ENCODE peak calls at places on chromosomes 2 and 18, in ten cellular contexts. One of them, this sample, is unnamed.

GRCh38 chr2:226398580-226398979 is 401.0 kb downstream of the IRS1 start:
- DNase-seq in dermis blood vessel endothelial cell: no peak
- DNase-seq in GM20000: no peak
- DNase-seq in NB4: no peak
- DNase-seq in substantia nigra: no peak
- DNase-seq in NCI-H748 treated with DMSO at 0.1 percent for 48 hours: no peak
- DNase-seq in iris pigment epithelial cell: peak
- DNase-seq in fibroblast of pulmonary artery: peak
- DNase-seq in fibroblast of mammary gland: peak
- DNase-seq in HS-5: no peak
- DNase-seq in this sample: peak

GRCh38 chr2:56183643-56184499 is at the start of gene CCDC85A:
- DNase-seq in HS-5: peak
- DNase-seq in GM20000: peak
- DNase-seq in dermis blood vessel endothelial cell: peak
- DNase-seq in fibroblast of pulmonary artery: peak
- DNase-seq in substantia nigra: peak
- DNase-seq in NCI-H748 treated with DMSO at 0.1 percent for 48 hours: peak
- DNase-seq in NB4: peak
- DNase-seq in fibroblast of mammary gland: peak
- DNase-seq in iris pigment epithelial cell: peak
- DNase-seq in this sample: peak

GRCh38 chr2:8413589-8414135 is 268.2 kb upstream of the ID2 start:
- DNase-seq in NCI-H748 treated with DMSO at 0.1 percent for 48 hours: no peak
- DNase-seq in dermis blood vessel endothelial cell: no peak
- DNase-seq in NB4: peak
- DNase-seq in HS-5: no peak
- DNase-seq in substantia nigra: no peak
- DNase-seq in fibroblast of pulmonary artery: peak
- DNase-seq in iris pigment epithelial cell: no peak
- DNase-seq in GM20000: no peak
- DNase-seq in fibroblast of mammary gland: no peak
- DNase-seq in this sample: peak

GRCh38 chr2:143717532-143718168 is 588.4 kb downstream of the ARHGAP15 start:
- DNase-seq in iris pigment epithelial cell: no peak
- DNase-seq in fibroblast of mammary gland: no peak
- DNase-seq in GM20000: no peak
- DNase-seq in dermis blood vessel endothelial cell: no peak
- DNase-seq in substantia nigra: no peak
- DNase-seq in NCI-H748 treated with DMSO at 0.1 percent for 48 hours: no peak
- DNase-seq in fibroblast of pulmonary artery: peak
- DNase-seq in HS-5: no peak
- DNase-seq in NB4: no peak
- DNase-seq in this sample: no peak

GRCh38 chr18:6917082-6917481 is 187.6 kb downstream of the ARHGAP28 start:
- DNase-seq in GM20000: no peak
- DNase-seq in iris pigment epithelial cell: no peak
- DNase-seq in NB4: no peak
- DNase-seq in HS-5: no peak
- DNase-seq in fibroblast of mammary gland: peak
- DNase-seq in dermis blood vessel endothelial cell: no peak
- DNase-seq in substantia nigra: no peak
- DNase-seq in NCI-H748 treated with DMSO at 0.1 percent for 48 hours: no peak
- DNase-seq in fibroblast of pulmonary artery: no peak
- DNase-seq in this sample: peak

GRCh38 chr2:10661846-10662245 is 27.9 kb downstream of the NOL10 start:
- DNase-seq in HS-5: no peak
- DNase-seq in NCI-H748 treated with DMSO at 0.1 percent for 48 hours: no peak
- DNase-seq in GM20000: no peak
- DNase-seq in dermis blood vessel endothelial cell: no peak
- DNase-seq in substantia nigra: no peak
- DNase-seq in fibroblast of mammary gland: no peak
- DNase-seq in iris pigment epithelial cell: no peak
- DNase-seq in NB4: no peak
- DNase-seq in fibroblast of pulmonary artery: peak
- DNase-seq in this sample: no peak

GRCh38 chr18:24443870-24444269 is 16.6 kb upstream of the HRH4 start:
- DNase-seq in fibroblast of mammary gland: no peak
- DNase-seq in NB4: peak
- DNase-seq in dermis blood vessel endothelial cell: no peak
- DNase-seq in NCI-H748 treated with DMSO at 0.1 percent for 48 hours: no peak
- DNase-seq in GM20000: no peak
- DNase-seq in fibroblast of pulmonary artery: no peak
- DNase-seq in substantia nigra: no peak
- DNase-seq in HS-5: no peak
- DNase-seq in iris pigment epithelial cell: no peak
- DNase-seq in this sample: no peak

GRCh38 chr2:182915369-182916326 is 49.2 kb upstream of the FRZB start:
- DNase-seq in GM20000: no peak
- DNase-seq in NB4: no peak
- DNase-seq in HS-5: peak
- DNase-seq in substantia nigra: no peak
- DNase-seq in fibroblast of mammary gland: peak
- DNase-seq in dermis blood vessel endothelial cell: peak
- DNase-seq in fibroblast of pulmonary artery: peak
- DNase-seq in iris pigment epithelial cell: peak
- DNase-seq in NCI-H748 treated with DMSO at 0.1 percent for 48 hours: no peak
- DNase-seq in this sample: peak

GRCh38 chr2:173159794-173160463 is 84.3 kb downstream of the MAP3K20 start:
- DNase-seq in iris pigment epithelial cell: peak
- DNase-seq in NCI-H748 treated with DMSO at 0.1 percent for 48 hours: no peak
- DNase-seq in NB4: peak
- DNase-seq in substantia nigra: no peak
- DNase-seq in fibroblast of pulmonary artery: peak
- DNase-seq in GM20000: no peak
- DNase-seq in HS-5: peak
- DNase-seq in dermis blood vessel endothelial cell: peak
- DNase-seq in fibroblast of mammary gland: peak
- DNase-seq in this sample: peak

GRCh38 chr2:167966937-167967913 is 280.2 kb downstream of the STK39 start:
- DNase-seq in NB4: no peak
- DNase-seq in HS-5: no peak
- DNase-seq in iris pigment epithelial cell: peak
- DNase-seq in substantia nigra: no peak
- DNase-seq in dermis blood vessel endothelial cell: no peak
- DNase-seq in GM20000: no peak
- DNase-seq in fibroblast of pulmonary artery: no peak
- DNase-seq in fibroblast of mammary gland: peak
- DNase-seq in NCI-H748 treated with DMSO at 0.1 percent for 48 hours: no peak
- DNase-seq in this sample: peak

GRCh38 chr18:52160652-52161051 is 179.3 kb upstream of the DCC start:
- DNase-seq in dermis blood vessel endothelial cell: no peak
- DNase-seq in NCI-H748 treated with DMSO at 0.1 percent for 48 hours: no peak
- DNase-seq in fibroblast of mammary gland: no peak
- DNase-seq in fibroblast of pulmonary artery: peak
- DNase-seq in substantia nigra: no peak
- DNase-seq in iris pigment epithelial cell: no peak
- DNase-seq in GM20000: no peak
- DNase-seq in NB4: no peak
- DNase-seq in HS-5: no peak
- DNase-seq in this sample: peak

GRCh38 chr18:46867471-46868170 is 49.7 kb downstream of the PIAS2 start:
- DNase-seq in fibroblast of mammary gland: no peak
- DNase-seq in NCI-H748 treated with DMSO at 0.1 percent for 48 hours: no peak
- DNase-seq in GM20000: no peak
- DNase-seq in iris pigment epithelial cell: no peak
- DNase-seq in substantia nigra: no peak
- DNase-seq in HS-5: no peak
- DNase-seq in dermis blood vessel endothelial cell: no peak
- DNase-seq in NB4: no peak
- DNase-seq in fibroblast of pulmonary artery: no peak
- DNase-seq in this sample: no peak

GRCh38 chr2:27042159-27042661 is 9.3 kb upstream of the AGBL5 start:
- DNase-seq in fibroblast of mammary gland: no peak
- DNase-seq in substantia nigra: no peak
- DNase-seq in fibroblast of pulmonary artery: no peak
- DNase-seq in NCI-H748 treated with DMSO at 0.1 percent for 48 hours: no peak
- DNase-seq in GM20000: peak
- DNase-seq in NB4: no peak
- DNase-seq in dermis blood vessel endothelial cell: peak
- DNase-seq in HS-5: no peak
- DNase-seq in iris pigment epithelial cell: no peak
- DNase-seq in this sample: peak

GRCh38 chr2:240736281-240737250 is 44.9 kb downstream of the AQP12A start:
- DNase-seq in fibroblast of pulmonary artery: no peak
- DNase-seq in GM20000: no peak
- DNase-seq in fibroblast of mammary gland: no peak
- DNase-seq in NB4: no peak
- DNase-seq in iris pigment epithelial cell: no peak
- DNase-seq in substantia nigra: no peak
- DNase-seq in dermis blood vessel endothelial cell: no peak
- DNase-seq in HS-5: no peak
- DNase-seq in NCI-H748 treated with DMSO at 0.1 percent for 48 hours: no peak
- DNase-seq in this sample: no peak

GRCh38 chr2:43184339-43184895 is 42.0 kb downstream of the ZFP36L2 start:
- DNase-seq in substantia nigra: no peak
- DNase-seq in dermis blood vessel endothelial cell: peak
- DNase-seq in NB4: peak
- DNase-seq in NCI-H748 treated with DMSO at 0.1 percent for 48 hours: no peak
- DNase-seq in iris pigment epithelial cell: peak
- DNase-seq in fibroblast of pulmonary artery: no peak
- DNase-seq in fibroblast of mammary gland: peak
- DNase-seq in HS-5: peak
- DNase-seq in GM20000: no peak
- DNase-seq in this sample: peak

GRCh38 chr2:15511686-15512085 is 49.4 kb downstream of the NBAS start:
- DNase-seq in substantia nigra: no peak
- DNase-seq in NB4: no peak
- DNase-seq in NCI-H748 treated with DMSO at 0.1 percent for 48 hours: no peak
- DNase-seq in fibroblast of pulmonary artery: no peak
- DNase-seq in dermis blood vessel endothelial cell: no peak
- DNase-seq in HS-5: no peak
- DNase-seq in iris pigment epithelial cell: no peak
- DNase-seq in fibroblast of mammary gland: no peak
- DNase-seq in GM20000: no peak
- DNase-seq in this sample: peak

GRCh38 chr2:159933727-159934049 is 128.7 kb downstream of the PLA2R1 start:
- DNase-seq in HS-5: no peak
- DNase-seq in iris pigment epithelial cell: no peak
- DNase-seq in fibroblast of pulmonary artery: peak
- DNase-seq in fibroblast of mammary gland: no peak
- DNase-seq in NCI-H748 treated with DMSO at 0.1 percent for 48 hours: no peak
- DNase-seq in NB4: peak
- DNase-seq in substantia nigra: no peak
- DNase-seq in GM20000: peak
- DNase-seq in dermis blood vessel endothelial cell: no peak
- DNase-seq in this sample: no peak

GRCh38 chr18:36602620-36603019 is 226.2 kb downstream of the TPGS2 start:
- DNase-seq in GM20000: no peak
- DNase-seq in substantia nigra: no peak
- DNase-seq in NB4: no peak
- DNase-seq in NCI-H748 treated with DMSO at 0.1 percent for 48 hours: no peak
- DNase-seq in iris pigment epithelial cell: peak
- DNase-seq in fibroblast of mammary gland: no peak
- DNase-seq in dermis blood vessel endothelial cell: no peak
- DNase-seq in fibroblast of pulmonary artery: no peak
- DNase-seq in HS-5: no peak
- DNase-seq in this sample: no peak

GRCh38 chr18:9612215-9612830 is 2.0 kb downstream of the PPP4R1 start:
- DNase-seq in substantia nigra: no peak
- DNase-seq in fibroblast of pulmonary artery: peak
- DNase-seq in iris pigment epithelial cell: peak
- DNase-seq in GM20000: peak
- DNase-seq in HS-5: no peak
- DNase-seq in fibroblast of mammary gland: peak
- DNase-seq in dermis blood vessel endothelial cell: peak
- DNase-seq in NB4: peak
- DNase-seq in NCI-H748 treated with DMSO at 0.1 percent for 48 hours: peak
- DNase-seq in this sample: peak

GRCh38 chr2:2765176-2765800 is 434.2 kb upstream of the MYT1L start:
- DNase-seq in fibroblast of pulmonary artery: no peak
- DNase-seq in NCI-H748 treated with DMSO at 0.1 percent for 48 hours: no peak
- DNase-seq in GM20000: no peak
- DNase-seq in HS-5: no peak
- DNase-seq in iris pigment epithelial cell: no peak
- DNase-seq in dermis blood vessel endothelial cell: no peak
- DNase-seq in NB4: no peak
- DNase-seq in substantia nigra: no peak
- DNase-seq in fibroblast of mammary gland: no peak
- DNase-seq in this sample: no peak

GRCh38 chr2:239774933-239775622 is 250.1 kb downstream of the NDUFA10 start:
- DNase-seq in iris pigment epithelial cell: no peak
- DNase-seq in fibroblast of mammary gland: no peak
- DNase-seq in dermis blood vessel endothelial cell: no peak
- DNase-seq in fibroblast of pulmonary artery: no peak
- DNase-seq in HS-5: no peak
- DNase-seq in NCI-H748 treated with DMSO at 0.1 percent for 48 hours: no peak
- DNase-seq in NB4: no peak
- DNase-seq in substantia nigra: no peak
- DNase-seq in GM20000: no peak
- DNase-seq in this sample: no peak

GRCh38 chr18:26003391-26003790 is 87.0 kb downstream of the SS18 start:
- DNase-seq in dermis blood vessel endothelial cell: peak
- DNase-seq in GM20000: no peak
- DNase-seq in iris pigment epithelial cell: peak
- DNase-seq in fibroblast of mammary gland: no peak
- DNase-seq in NCI-H748 treated with DMSO at 0.1 percent for 48 hours: peak
- DNase-seq in fibroblast of pulmonary artery: peak
- DNase-seq in substantia nigra: no peak
- DNase-seq in NB4: no peak
- DNase-seq in HS-5: no peak
- DNase-seq in this sample: peak

GRCh38 chr2:83665154-83665553 is 793.9 kb downstream of the SUCLG1 start:
- DNase-seq in fibroblast of pulmonary artery: no peak
- DNase-seq in iris pigment epithelial cell: no peak
- DNase-seq in NCI-H748 treated with DMSO at 0.1 percent for 48 hours: no peak
- DNase-seq in substantia nigra: no peak
- DNase-seq in fibroblast of mammary gland: no peak
- DNase-seq in NB4: no peak
- DNase-seq in dermis blood vessel endothelial cell: no peak
- DNase-seq in GM20000: no peak
- DNase-seq in HS-5: no peak
- DNase-seq in this sample: no peak

GRCh38 chr2:143701785-143702184 is 572.6 kb downstream of the ARHGAP15 start:
- DNase-seq in NCI-H748 treated with DMSO at 0.1 percent for 48 hours: no peak
- DNase-seq in substantia nigra: no peak
- DNase-seq in dermis blood vessel endothelial cell: no peak
- DNase-seq in NB4: no peak
- DNase-seq in HS-5: no peak
- DNase-seq in fibroblast of pulmonary artery: no peak
- DNase-seq in GM20000: no peak
- DNase-seq in fibroblast of mammary gland: no peak
- DNase-seq in iris pigment epithelial cell: no peak
- DNase-seq in this sample: no peak

GRCh38 chr2:26424211-26424610 is 22.5 kb downstream of the DRC1 start:
- DNase-seq in NCI-H748 treated with DMSO at 0.1 percent for 48 hours: no peak
- DNase-seq in GM20000: no peak
- DNase-seq in fibroblast of pulmonary artery: no peak
- DNase-seq in dermis blood vessel endothelial cell: no peak
- DNase-seq in iris pigment epithelial cell: no peak
- DNase-seq in HS-5: no peak
- DNase-seq in fibroblast of mammary gland: no peak
- DNase-seq in NB4: no peak
- DNase-seq in substantia nigra: no peak
- DNase-seq in this sample: no peak

GRCh38 chr2:72719416-72719815 is 106.4 kb downstream of the EXOC6B start:
- DNase-seq in NCI-H748 treated with DMSO at 0.1 percent for 48 hours: no peak
- DNase-seq in substantia nigra: no peak
- DNase-seq in dermis blood vessel endothelial cell: peak
- DNase-seq in HS-5: no peak
- DNase-seq in iris pigment epithelial cell: peak
- DNase-seq in NB4: no peak
- DNase-seq in fibroblast of mammary gland: peak
- DNase-seq in GM20000: no peak
- DNase-seq in fibroblast of pulmonary artery: peak
- DNase-seq in this sample: peak

GRCh38 chr2:166115589-166115988 is 12.2 kb downstream of the SCN1A start:
- DNase-seq in substantia nigra: no peak
- DNase-seq in NCI-H748 treated with DMSO at 0.1 percent for 48 hours: no peak
- DNase-seq in fibroblast of pulmonary artery: no peak
- DNase-seq in iris pigment epithelial cell: no peak
- DNase-seq in NB4: no peak
- DNase-seq in fibroblast of mammary gland: no peak
- DNase-seq in HS-5: no peak
- DNase-seq in GM20000: no peak
- DNase-seq in dermis blood vessel endothelial cell: no peak
- DNase-seq in this sample: no peak

GRCh38 chr2:177353084-177353483 is 39.5 kb upstream of the AGPS start:
- DNase-seq in iris pigment epithelial cell: no peak
- DNase-seq in GM20000: no peak
- DNase-seq in NB4: peak
- DNase-seq in dermis blood vessel endothelial cell: peak
- DNase-seq in fibroblast of pulmonary artery: peak
- DNase-seq in fibroblast of mammary gland: peak
- DNase-seq in NCI-H748 treated with DMSO at 0.1 percent for 48 hours: no peak
- DNase-seq in substantia nigra: no peak
- DNase-seq in HS-5: no peak
- DNase-seq in this sample: no peak